ENCODE peak calls at places on chromosomes 7 and 10, in ten cellular contexts. N is Peyer's patch, L is HCT116, O is sigmoid colon, J is IMR-90, C is H54, X is uterus, Q is HepG2, K is body of pancreas, B is esophagus squamous epithelium. H is an unnamed sample.

GRCh38 chr7:26630941-26631580 is 233.3 kb downstream of the SKAP2 start:
- DNase-seq in N (no peak), L (no peak), O (no peak), J (no peak), C (no peak), X (no peak), Q (no peak), K (no peak), B (no peak), H (no peak)

GRCh38 chr7:8511810-8512209 is 78.4 kb downstream of the NXPH1 start:
- DNase-seq in N (no peak), L (no peak), O (no peak), J (no peak), C (no peak), X (no peak), Q (no peak), K (no peak), B (no peak), H (no peak)

GRCh38 chr7:94348142-94348541 is 46.6 kb upstream of the COL1A2 start:
- DNase-seq in N (no peak), L (no peak), O (peak; percentile 80), J (peak; percentile 95), C (no peak), X (peak; percentile 68), Q (no peak), K (no peak), B (no peak), H (no peak)

GRCh38 chr7:148987751-148988512 is 40.4 kb downstream of the PDIA4 start:
- DNase-seq in N (no peak), L (no peak), O (no peak), J (peak; percentile 43), C (no peak), X (no peak), Q (no peak), K (peak; percentile 35), B (no peak), H (no peak)

GRCh38 chr10:77592510-77592909 is 45.1 kb downstream of the KCNMA1 start:
- DNase-seq in N (no peak), L (no peak), O (peak; percentile 46), J (no peak), C (no peak), X (no peak), Q (no peak), K (no peak), B (no peak), H (no peak)

GRCh38 chr7:51141451-51141971 is 175.1 kb downstream of the COBL start:
- DNase-seq in N (no peak), L (no peak), O (no peak), J (peak; percentile 35), C (peak; percentile 50), X (no peak), Q (no peak), K (peak; percentile 38), B (no peak), H (peak; percentile 13)

GRCh38 chr10:68784476-68784875 is 42.9 kb upstream of the STOX1 start:
- DNase-seq in N (no peak), L (no peak), O (no peak), J (peak; percentile 8), C (no peak), X (no peak), Q (no peak), K (no peak), B (no peak), H (no peak)

GRCh38 chr7:94410471-94411466 is 16.1 kb downstream of the COL1A2 start:
- DNase-seq in N (no peak), L (no peak), O (no peak), J (no peak), C (no peak), X (no peak), Q (no peak), K (no peak), B (no peak), H (no peak)

GRCh38 chr7:110975476-110975875 is 115.5 kb upstream of the LRRN3 start:
- DNase-seq in N (no peak), L (no peak), O (no peak), J (no peak), C (no peak), X (no peak), Q (no peak), K (no peak), B (no peak), H (no peak)

GRCh38 chr7:74083928-74084721 is 521 bp downstream of the LIMK1 start:
- DNase-seq in N (peak; percentile 71), L (no peak), O (peak; percentile 81), J (peak; percentile 59), C (peak; percentile 91), X (no peak), Q (no peak), K (no peak), B (no peak), H (peak; percentile 59)
- TF ChIP-seq POLR2A in N (no peak), L (no peak), O (no peak), J (peak; percentile 81), C (no peak), X (no peak), Q (no peak), K (peak; percentile 9), B (no peak), H (peak; percentile 22)

GRCh38 chr10:71773221-71773971 is at the start of gene VSIR:
- DNase-seq in N (peak; percentile 88), L (peak; percentile 59), O (peak; percentile 96), J (peak; percentile 71), C (peak; percentile 94), X (peak; percentile 95), Q (peak; percentile 48), K (peak; percentile 78), B (peak; percentile 43), H (peak; percentile 91)
- TF ChIP-seq POLR2A in N (peak; percentile 99), L (no peak), O (peak; percentile 86), J (peak; percentile 74), C (peak; percentile 73), X (peak; percentile 95), Q (no peak), K (peak; percentile 89), B (no peak), H (peak; percentile 76)

GRCh38 chr7:987909-988308 is 4.9 kb downstream of the CYP2W1 start:
- DNase-seq in N (no peak), L (no peak), O (no peak), J (no peak), C (no peak), X (no peak), Q (no peak), K (no peak), B (no peak), H (no peak)

GRCh38 chr7:986766-987722 is 4.1 kb downstream of the CYP2W1 start:
- DNase-seq in N (no peak), L (no peak), O (no peak), J (no peak), C (no peak), X (no peak), Q (no peak), K (no peak), B (no peak), H (no peak)

GRCh38 chr7:984361-985126 is 1.6 kb downstream of the CYP2W1 start:
- DNase-seq in N (no peak), L (no peak), O (no peak), J (no peak), C (no peak), X (no peak), Q (no peak), K (no peak), B (no peak), H (no peak)

GRCh38 chr7:985127-985416 is 2.1 kb downstream of the CYP2W1 start:
- DNase-seq in N (no peak), L (no peak), O (no peak), J (no peak), C (no peak), X (no peak), Q (no peak), K (no peak), B (no peak), H (no peak)

DNA sequence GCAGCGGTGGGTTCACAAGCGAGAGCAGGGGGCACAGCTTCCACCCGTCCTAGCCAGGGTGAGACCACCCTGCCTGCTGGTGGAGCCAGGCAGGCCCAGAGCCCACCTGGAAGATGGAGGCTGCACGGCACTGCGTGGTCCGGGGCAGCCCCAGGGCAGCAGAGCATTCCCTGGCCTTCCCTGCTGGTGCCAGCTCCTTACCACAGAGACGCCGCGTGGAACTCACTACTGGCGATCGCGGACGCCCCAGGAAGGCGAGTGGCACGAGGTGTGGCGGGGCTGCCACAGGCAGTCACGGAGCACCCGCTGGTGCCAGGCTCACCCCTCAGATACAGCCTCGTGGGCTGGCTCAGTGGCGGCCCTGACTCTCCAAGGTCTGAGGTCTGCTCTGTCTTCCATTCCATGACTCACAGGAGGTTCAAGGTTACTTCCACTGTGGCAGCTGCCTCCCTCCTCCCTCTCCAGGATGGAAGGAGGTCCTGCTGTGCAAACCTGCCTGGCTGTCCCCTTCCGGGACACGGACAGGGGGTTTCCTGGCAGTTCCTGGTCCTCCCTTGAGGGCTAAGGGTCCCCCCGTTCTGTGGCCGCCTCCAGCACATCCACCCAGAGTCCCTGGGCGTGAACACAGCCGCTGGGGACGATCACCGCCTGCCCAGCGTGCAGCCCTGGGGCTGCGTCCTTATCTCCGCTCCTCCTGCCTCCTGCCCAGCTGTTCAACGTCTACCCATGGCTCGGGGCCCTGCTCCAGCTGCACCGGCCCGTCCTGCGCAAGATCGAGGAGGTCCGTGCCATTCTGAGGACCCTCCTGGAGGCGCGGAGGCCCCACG is 3.1 kb downstream of the CYP2W1 start:
- DNase-seq in N (no peak), L (no peak), O (no peak), J (peak; percentile 49), C (peak; percentile 92), X (no peak), Q (no peak), K (peak; percentile 79), B (no peak), H (peak; percentile 70)
- TF ChIP-seq POLR2A in N (no peak), L (no peak), O (no peak), J (no peak), C (no peak), X (no peak), Q (no peak), K (peak; percentile 19), B (no peak), H (no peak)

GRCh38 chr10:132537713-132538020 is at the start of gene INPP5A:
- DNase-seq in N (no peak), L (no peak), O (no peak), J (no peak), C (no peak), X (no peak), Q (no peak), K (no peak), B (no peak), H (no peak)
- TF ChIP-seq POLR2A in N (peak; percentile 36), L (no peak), O (no peak), J (peak; percentile 65), C (peak; percentile 68), X (peak; percentile 91), Q (no peak), K (peak; percentile 57), B (no peak), H (no peak)

GRCh38 chr7:157018328-157018996 is 8.0 kb upstream of the MNX1 start:
- DNase-seq in N (no peak), L (no peak), O (no peak), J (no peak), C (no peak), X (no peak), Q (no peak), K (no peak), B (no peak), H (no peak)
- TF ChIP-seq POLR2A in N (no peak), L (no peak), O (no peak), J (no peak), C (no peak), X (no peak), Q (no peak), K (no peak), B (no peak), H (no peak)